ENCODE peak calls at places on chromosomes 3 and 15, in four cellular contexts. I is CD8-positive, alpha-beta memory T cell; E is Peyer's patch; J is neural progenitor cell. P is an unnamed sample.
A peak's percentile ranks its signal among the peaks of the same experiment; 100 is the strongest.

GRCh38 chr3:43979637-43980036 is 262.0 kb upstream of the TOPAZ1 start:
- DNase-seq in E (no peak), I (no peak), J (no peak), P (no peak)

GRCh38 chr3:194592798-194593752 is 40.1 kb downstream of the TMEM44 start:
- DNase-seq in J (no peak), E (no peak), I (no peak), P (no peak)

GRCh38 chr3:57091471-57091870 is 31.0 kb downstream of the SPATA12 start:
- DNase-seq in E (no peak), J (no peak), I (no peak), P (no peak)

GRCh38 chr3:196273655-196274054 is 13.9 kb downstream of the PCYT1A start:
- DNase-seq in I (peak; percentile 16), E (no peak), J (peak; percentile 79), P (peak; percentile 22)

GRCh38 chr3:188421151-188421821 is 267.3 kb downstream of the LPP start:
- DNase-seq in I (no peak), J (no peak), E (no peak), P (no peak)

GRCh38 chr3:29186131-29186599 is 94.7 kb upstream of the RBMS3 start:
- DNase-seq in E (no peak), J (no peak), I (no peak), P (no peak)

GRCh38 chr15:49296258-49296657 is 126.2 kb downstream of the GALK2 start:
- DNase-seq in J (no peak), E (no peak), I (no peak), P (no peak)

GRCh38 chr3:13083254-13083653 is 10.0 kb upstream of the IQSEC1 start:
- DNase-seq in I (no peak), J (no peak), E (no peak), P (no peak)

GRCh38 chr15:39622660-39623549 is 42.0 kb downstream of the THBS1 start:
- DNase-seq in J (no peak), I (no peak), E (peak; percentile 47), P (no peak)

GRCh38 chr3:195226900-195227447 is 44.0 kb downstream of the XXYLT1 start:
- DNase-seq in J (peak; percentile 48), I (no peak), E (peak; percentile 55), P (no peak)

GRCh38 chr3:9403463-9403862 is 6.0 kb downstream of the SETD5 start:
- DNase-seq in I (no peak), E (no peak), J (no peak), P (no peak)

GRCh38 chr3:106261396-106261795 is 392.6 kb upstream of the CBLB start:
- DNase-seq in J (no peak), I (no peak), E (no peak), P (no peak)

GRCh38 chr15:73598540-73599195 is 34.5 kb downstream of the NPTN start:
- DNase-seq in J (no peak), I (no peak), E (no peak), P (peak; percentile 60)

GRCh38 chr3:49173116-49173791 is 1.9 kb downstream of the KLHDC8B start:
- DNase-seq in E (no peak), I (no peak), J (peak; percentile 87), P (peak; percentile 89)

GRCh38 chr3:24579008-24579407 is 84.4 kb upstream of the THRB start:
- DNase-seq in E (no peak), I (no peak), J (peak; percentile 28), P (no peak)

GRCh38 chr15:72319985-72320671 is at the start of gene CELF6:
- DNase-seq in J (peak; percentile 99), I (peak; percentile 78), E (peak; percentile 84), P (peak; percentile 91)

GRCh38 chr3:74268753-74269152 is 345.7 kb downstream of the CNTN3 start:
- DNase-seq in I (no peak), E (no peak), J (no peak), P (no peak)

GRCh38 chr3:74271541-74271940 is 342.9 kb downstream of the CNTN3 start:
- DNase-seq in I (no peak), J (no peak), E (no peak), P (no peak)

GRCh38 chr3:74273091-74273490 is 341.4 kb downstream of the CNTN3 start:
- DNase-seq in E (no peak), J (no peak), I (no peak), P (no peak)

GRCh38 chr3:74269689-74270088 is 344.8 kb downstream of the CNTN3 start:
- DNase-seq in I (no peak), E (no peak), J (no peak), P (no peak)

DNA sequence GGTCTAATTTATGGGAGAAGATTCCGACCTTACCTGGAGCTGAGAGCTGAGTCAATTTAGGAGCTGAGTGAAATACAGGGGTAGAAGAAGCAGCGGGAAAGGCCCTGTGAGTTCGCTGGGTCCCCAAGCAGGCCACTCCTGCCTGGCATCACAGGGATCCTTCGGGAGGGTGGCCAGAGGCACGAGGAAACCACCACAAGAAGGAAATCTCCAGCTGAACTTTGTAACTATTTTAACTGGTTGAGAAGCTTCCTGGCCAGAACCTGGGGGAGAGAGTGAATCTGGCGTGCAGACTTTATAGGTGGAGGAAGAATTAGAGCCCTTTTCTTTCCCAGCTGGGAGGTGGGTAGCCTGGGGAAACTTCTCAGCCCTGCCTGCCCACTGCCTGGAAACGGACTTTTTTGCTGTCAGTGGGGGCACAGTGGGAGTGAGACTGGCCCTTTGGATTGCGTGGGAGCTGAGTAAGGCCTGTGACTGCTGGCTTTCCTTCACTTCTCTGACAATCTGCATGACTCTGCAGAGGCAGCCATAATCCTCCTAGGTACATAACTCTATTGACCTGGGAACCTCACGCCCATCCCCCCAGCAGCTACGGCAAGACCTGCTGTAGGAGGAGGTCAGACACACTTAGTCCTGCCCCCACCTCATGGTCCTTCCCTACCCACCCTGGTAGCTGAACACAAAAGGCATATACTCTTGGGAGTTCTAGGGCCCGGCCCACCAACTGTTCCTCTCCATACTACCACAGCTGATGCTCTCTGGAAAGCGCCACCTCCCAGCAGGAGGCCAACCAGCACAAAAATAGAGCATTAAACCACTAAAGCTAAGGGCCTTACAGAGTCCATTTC is 340.7 kb downstream of the CNTN3 start:
- DNase-seq in E (no peak), J (no peak), I (no peak), P (no peak)
- H3K27ac ChIP-seq in E (no peak overlapping the region), J (no peak overlapping the region), I (no peak overlapping the region), P (no peak overlapping the region)

GRCh38 chr3:141682921-141683320 is 55.2 kb upstream of the RNF7 start:
- DNase-seq in E (no peak), I (no peak), J (no peak), P (no peak)

GRCh38 chr3:141682007-141682406 is 56.1 kb upstream of the RNF7 start:
- DNase-seq in I (no peak), E (no peak), J (no peak), P (no peak)

GRCh38 chr3:141690366-141691072 is 47.6 kb upstream of the RNF7 start:
- DNase-seq in J (no peak), E (no peak), I (no peak), P (no peak)

GRCh38 chr3:141684758-141685157 is 53.3 kb upstream of the RNF7 start:
- DNase-seq in I (no peak), J (no peak), E (no peak), P (no peak)

DNA sequence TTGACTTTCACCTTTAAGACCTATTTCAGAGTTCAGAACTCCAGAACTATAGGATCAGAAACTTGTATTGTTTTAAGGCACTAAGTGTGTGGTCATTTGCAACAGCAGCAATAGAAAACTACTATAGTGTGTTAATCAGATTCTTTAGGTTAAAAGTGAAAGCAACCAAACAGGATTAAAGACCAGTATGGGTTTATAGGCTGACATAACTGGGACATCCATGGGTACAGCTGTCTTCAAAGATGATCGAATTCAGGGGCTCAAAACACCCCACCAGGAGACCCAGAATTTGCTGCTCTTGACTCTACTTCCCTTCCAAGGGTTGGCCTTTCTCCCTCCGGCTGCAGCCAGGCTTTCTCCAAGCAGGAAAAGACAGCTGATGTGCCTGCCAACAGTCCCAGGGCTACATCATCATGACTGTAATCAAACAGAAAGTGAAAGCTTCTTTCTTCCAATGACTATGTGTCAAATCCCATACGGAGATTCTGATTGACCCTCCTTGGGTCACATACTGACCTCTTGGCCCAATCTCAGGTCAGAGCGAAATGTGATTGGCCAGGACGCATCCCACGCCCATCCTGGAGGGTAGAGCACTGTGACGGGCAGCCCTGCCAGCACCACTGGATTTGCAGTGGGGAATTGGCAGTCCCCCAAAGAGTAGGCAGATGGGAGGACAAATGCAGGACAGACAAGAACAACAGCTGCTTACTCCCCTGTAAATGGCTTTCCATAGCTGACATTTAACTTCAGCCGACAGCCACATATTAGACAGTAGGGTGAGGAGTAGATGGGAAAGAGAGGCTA is 51.4 kb upstream of the RNF7 start:
- DNase-seq in J (no peak), E (peak; percentile 71), I (no peak), P (peak; percentile 87)
- H3K4me3 ChIP-seq in J (no peak overlapping the region), E (peak overlapping the region; percentile 18), I (peak overlapping the region; percentile 57), P (peak overlapping the region; percentile 17)

DNA sequence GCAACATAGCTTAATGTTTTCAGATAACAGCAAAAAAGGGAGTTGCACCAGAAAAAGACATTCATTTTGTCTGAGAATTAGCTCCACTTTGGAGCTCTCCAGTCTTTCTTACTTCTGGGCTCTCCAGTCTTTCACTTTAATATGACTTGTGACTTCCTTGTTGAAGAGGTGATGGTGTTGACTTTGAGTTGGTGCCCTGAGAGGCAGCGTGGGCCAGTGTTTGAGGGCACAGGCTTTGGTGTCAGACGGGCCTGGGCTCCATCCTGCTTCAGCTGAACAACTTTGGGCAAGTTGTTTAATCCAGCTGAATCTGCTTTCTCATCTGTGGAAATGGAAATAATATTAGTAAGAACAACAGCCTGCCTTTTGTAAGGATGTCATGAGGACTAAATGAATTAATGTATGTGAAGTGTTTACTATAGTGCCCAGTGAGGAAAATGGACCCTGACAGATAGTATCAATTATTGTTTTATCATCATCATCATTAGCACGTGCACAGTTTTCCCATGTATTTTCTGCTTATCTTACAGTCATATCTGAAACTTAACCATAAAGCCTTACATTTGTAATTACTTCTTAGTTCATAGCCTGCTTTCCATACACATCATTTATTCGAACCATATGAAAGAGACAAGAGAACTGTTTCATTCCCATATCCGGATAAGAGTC is 108.4 kb downstream of the PDE8A start:
- DNase-seq in I (no peak), E (no peak), J (no peak), P (no peak)
- H3K27ac ChIP-seq in I (no peak overlapping the region), E (no peak overlapping the region), J (no peak overlapping the region), P (no peak overlapping the region)

DNA sequence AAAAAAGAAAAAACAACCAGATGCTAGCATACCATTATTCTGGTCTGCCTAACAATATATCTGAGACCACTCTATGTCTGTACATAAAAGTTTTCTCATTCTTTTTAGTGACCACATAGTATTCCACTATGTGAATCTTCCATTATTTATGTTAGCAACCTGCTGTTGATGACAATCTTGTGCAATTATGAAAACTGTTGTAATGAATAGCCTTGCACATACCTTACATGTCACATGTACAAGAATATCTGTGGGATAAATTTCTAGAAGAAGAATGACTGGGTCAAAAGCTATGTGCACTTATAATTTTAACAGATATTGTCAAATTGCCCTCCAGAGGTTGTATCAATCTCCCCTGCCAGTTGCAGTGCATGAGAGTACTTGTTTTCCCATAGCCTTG is 62.5 kb downstream of the ARHGAP31 start:
- DNase-seq in E (no peak), J (no peak), I (no peak), P (no peak)
- H3K4me3 ChIP-seq in E (no peak overlapping the region), J (no peak overlapping the region), I (no peak overlapping the region), P (no peak overlapping the region)

GRCh38 chr3:121730940-121731687 is 18.4 kb downstream of the GOLGB1 start:
- DNase-seq in J (peak; percentile 13), I (no peak), E (no peak), P (no peak)
- H3K27ac ChIP-seq in J (peak overlapping the region; percentile 56), I (no peak overlapping the region), E (no peak overlapping the region), P (no peak overlapping the region)

GRCh38 chr15:33926260-33926659 is 42.0 kb upstream of the CHRM5 start:
- DNase-seq in E (no peak), J (no peak), I (no peak), P (no peak)
- H3K4me3 ChIP-seq in E (no peak overlapping the region), J (no peak overlapping the region), I (no peak overlapping the region), P (no peak overlapping the region)

GRCh38 chr3:152430223-152431002 is 161.7 kb downstream of the MBNL1 start:
- DNase-seq in I (no peak), J (peak; percentile 10), E (no peak), P (peak; percentile 56)
- H3K27ac ChIP-seq in I (no peak overlapping the region), J (no peak overlapping the region), E (no peak overlapping the region), P (peak overlapping the region; percentile 75)